ENCODE peak calls at places on chromosome 14, in nine cellular contexts. G, B, E, Z, L, Q, V, D and U are unnamed samples.

GRCh38 chr14:42541535-42542001 is 934.9 kb downstream of the LRFN5 start:
- DNase-seq in E (no peak), B (peak; percentile 55), Z (no peak), D (no peak), L (no peak), Q (no peak), V (no peak), G (no peak), U (no peak)

GRCh38 chr14:83019744-83020414 is 1486.2 kb upstream of the SEL1L start:
- DNase-seq in Z (no peak), B (no peak), V (no peak), Q (no peak), E (no peak), G (no peak), L (no peak), D (no peak), U (no peak)

GRCh38 chr14:104686624-104687517 is 2.5 kb upstream of the INF2 start:
- DNase-seq in B (no peak), L (no peak), Q (peak; percentile 15), Z (peak; percentile 65), E (peak; percentile 1), D (no peak), G (no peak), V (no peak), U (no peak)

GRCh38 chr14:101072945-101073597 is 169.5 kb upstream of the RTL1 start:
- DNase-seq in E (peak; percentile 65), D (peak; percentile 88), Q (no peak), V (no peak), L (peak; percentile 79), G (no peak), Z (no peak), B (peak; percentile 95), U (peak; percentile 92)

GRCh38 chr14:26595922-26596721 is 1.7 kb downstream of the NOVA1 start:
- DNase-seq in B (peak; percentile 39), G (no peak), L (no peak), E (peak; percentile 20), D (no peak), Z (no peak), Q (no peak), V (no peak), U (no peak)

GRCh38 chr14:105883066-105884005 is 357.0 kb downstream of the TMEM121 start:
- DNase-seq in B (no peak), Z (peak; percentile 58), V (no peak), G (no peak), L (no peak), E (no peak), Q (peak; percentile 9), D (no peak), U (no peak)

GRCh38 chr14:38256358-38256840 is 506 bp upstream of the CLEC14A start:
- DNase-seq in E (peak; percentile 31), Q (no peak), Z (no peak), G (no peak), V (no peak), B (peak; percentile 97), L (no peak), D (no peak), U (peak; percentile 34)

GRCh38 chr14:75793806-75794205 is 132.8 kb downstream of the TTLL5 start:
- DNase-seq in V (no peak), Z (no peak), B (peak; percentile 46), Q (no peak), L (no peak), E (no peak), D (no peak), G (no peak), U (no peak)

GRCh38 chr14:85528882-85529585 is 910 bp upstream of the FLRT2 start:
- DNase-seq in G (peak; percentile 21), D (peak; percentile 45), Z (no peak), E (peak; percentile 48), B (peak; percentile 77), V (no peak), L (no peak), Q (no peak), U (peak; percentile 19)